ENCODE peak calls at places on chromosomes 7 and 10, in nine cellular contexts. E is AG04449, W is fibroblast of pulmonary artery, P is HFF-Myc, N is endothelial cell, X is K562, B is tibial artery, C is PC-3, V is A549. A is an unnamed sample.

GRCh38 chr10:12466701-12467100 is 117.4 kb downstream of the CAMK1D start:
- DNase-seq in E (no peak), W (no peak), P (peak; percentile 24), N (no peak), X (no peak), B (no peak), C (no peak), V (no peak), A (peak; percentile 12)

GRCh38 chr10:18140149-18140956 is at the start of gene CACNB2:
- DNase-seq in E (no peak), W (peak; percentile 57), P (no peak), N (peak; percentile 55), X (no peak), B (peak; percentile 60), C (peak; percentile 10), V (no peak), A (peak; percentile 53)

GRCh38 chr10:80186364-80187012 is 18.8 kb downstream of the ANXA11 start:
- DNase-seq in E (no peak), W (no peak), P (no peak), N (no peak), X (no peak), B (no peak), C (no peak), V (no peak), A (no peak)

GRCh38 chr10:13347235-13348156 is 597 bp downstream of the SEPHS1 start:
- DNase-seq in E (no peak), W (peak; percentile 75), P (no peak), N (peak; percentile 74), X (peak; percentile 86), B (peak; percentile 75), C (peak; percentile 61), V (peak; percentile 69), A (peak; percentile 79)

GRCh38 chr7:123666492-123666891 is 10.8 kb downstream of the LMOD2 start:
- DNase-seq in E (no peak), W (no peak), P (no peak), N (no peak), X (no peak), B (no peak), C (no peak), V (no peak), A (no peak)

GRCh38 chr7:97022451-97023306 is 2.0 kb downstream of the DLX5 start:
- DNase-seq in E (no peak), W (no peak), P (no peak), N (no peak), X (no peak), B (no peak), C (no peak), V (no peak), A (no peak)

GRCh38 chr7:134480730-134481129 is 21.8 kb upstream of the AKR1B1 start:
- DNase-seq in E (no peak), W (peak; percentile 54), P (no peak), N (no peak), X (no peak), B (no peak), C (peak; percentile 78), V (peak; percentile 82), A (peak; percentile 67)

GRCh38 chr10:123480344-123480743 is 185.8 kb upstream of the GPR26 start:
- DNase-seq in E (no peak), W (no peak), P (no peak), N (no peak), X (no peak), B (no peak), C (no peak), V (no peak), A (no peak)

GRCh38 chr10:96675846-96676245 is 44.5 kb downstream of the PIK3AP1 start:
- DNase-seq in E (no peak), W (no peak), P (no peak), N (no peak), X (no peak), B (no peak), C (no peak), V (no peak), A (no peak)

GRCh38 chr7:27434729-27435400 is 192.3 kb downstream of the EVX1 start:
- DNase-seq in E (no peak), W (peak; percentile 4), P (peak; percentile 69), N (no peak), X (no peak), B (no peak), C (peak; percentile 6), V (no peak), A (no peak)
- TF ChIP-seq CTCF in E (no peak), W (peak; percentile 17), P (peak; percentile 46), N (no peak), X (peak; percentile 28), B (no peak), C (peak; percentile 46), V (no peak), A (no peak)

GRCh38 chr7:65037740-65038678 is 31.5 kb upstream of the ERV3-1 start:
- DNase-seq in E (peak; percentile 19), W (peak; percentile 92), P (peak; percentile 37), N (peak; percentile 92), X (peak; percentile 93), B (peak; percentile 88), C (peak; percentile 90), V (peak; percentile 45), A (peak; percentile 91)
- TF ChIP-seq CTCF in E (no peak), W (no peak), P (no peak), N (peak; percentile 32), X (no peak), B (no peak), C (no peak), V (no peak), A (no peak)

GRCh38 chr7:130275826-130276291 is 9.2 kb downstream of the CPA2 start:
- DNase-seq in E (no peak), W (no peak), P (no peak), N (no peak), X (no peak), B (no peak), C (peak; percentile 25), V (no peak), A (peak; percentile 39)

GRCh38 chr7:130276796-130277762 is 10.4 kb downstream of the CPA2 start:
- DNase-seq in E (no peak), W (peak; percentile 57), P (no peak), N (no peak), X (no peak), B (no peak), C (peak; percentile 40), V (no peak), A (peak; percentile 60)

GRCh38 chr7:130278892-130279690 is 12.4 kb downstream of the CPA2 start:
- DNase-seq in E (peak; percentile 89), W (peak; percentile 98), P (no peak), N (no peak), X (no peak), B (no peak), C (peak; percentile 78), V (no peak), A (peak; percentile 88)

GRCh38 chr7:130274983-130275649 is 8.5 kb downstream of the CPA2 start:
- DNase-seq in E (no peak), W (no peak), P (no peak), N (no peak), X (no peak), B (no peak), C (no peak), V (no peak), A (no peak)

DNA sequence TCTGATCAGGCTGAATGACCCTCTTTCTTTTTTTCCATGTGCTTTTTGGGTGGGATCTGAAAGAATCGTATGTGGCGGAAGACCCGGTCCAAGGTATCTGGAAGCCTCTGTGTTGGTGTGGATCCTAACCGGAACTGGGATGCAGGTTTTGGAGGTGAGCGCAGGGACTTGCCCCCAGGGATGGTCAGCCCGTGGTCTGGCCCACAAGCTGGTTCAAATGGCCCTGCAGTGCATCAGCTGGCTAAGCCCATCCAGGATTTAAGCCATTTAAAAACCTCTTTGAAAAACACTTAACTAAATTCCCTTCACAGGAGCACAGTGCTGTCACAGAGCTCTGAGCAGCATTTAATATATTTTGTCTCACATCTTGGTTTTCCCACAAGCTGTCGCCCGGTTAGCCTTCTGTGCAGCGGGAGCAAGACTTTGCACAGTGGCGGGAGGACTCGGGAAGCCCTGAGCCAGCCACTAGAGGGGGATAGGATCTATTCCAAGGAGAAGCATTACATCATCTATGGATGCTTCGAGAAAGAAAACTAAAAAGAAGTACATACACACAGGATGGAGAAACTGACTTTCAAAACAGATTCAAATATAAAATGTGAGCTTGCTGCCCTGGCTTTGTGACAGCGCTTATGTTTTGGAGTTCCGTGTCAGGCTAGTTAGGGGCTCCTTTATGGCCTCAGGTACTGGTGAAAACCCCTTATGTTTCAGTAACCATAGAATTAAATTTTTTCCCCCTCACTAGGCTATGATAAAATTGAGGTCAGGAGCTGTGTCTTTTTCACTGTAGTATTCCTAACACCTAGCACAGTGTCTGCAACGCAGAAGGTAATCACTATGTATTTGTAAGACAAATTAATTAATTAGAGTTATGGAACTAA is 11.3 kb downstream of the CPA2 start:
- DNase-seq in E (no peak), W (peak; percentile 85), P (no peak), N (peak; percentile 60), X (no peak), B (peak; percentile 59), C (peak; percentile 24), V (peak; percentile 26), A (peak; percentile 55)
- TF ChIP-seq CTCF in E (peak; percentile 38), W (peak; percentile 72), P (peak; percentile 56), N (peak; percentile 20), X (peak; percentile 76), B (peak; percentile 69), C (peak; percentile 44), V (peak; percentile 39), A (no peak)

GRCh38 chr10:74827694-74828093 is 1.3 kb downstream of the KAT6B start:
- DNase-seq in E (no peak), W (no peak), P (no peak), N (no peak), X (no peak), B (no peak), C (no peak), V (no peak), A (no peak)

GRCh38 chr10:74835963-74836362 is 9.6 kb downstream of the KAT6B start:
- DNase-seq in E (no peak), W (no peak), P (no peak), N (no peak), X (no peak), B (no peak), C (no peak), V (no peak), A (no peak)

GRCh38 chr10:74826142-74827044 is at the start of gene KAT6B:
- DNase-seq in E (peak; percentile 100), W (peak; percentile 100), P (peak; percentile 100), N (peak; percentile 99), X (peak; percentile 98), B (peak; percentile 100), C (peak; percentile 100), V (peak; percentile 99), A (peak; percentile 100)

GRCh38 chr10:74827045-74827441 is 643 bp downstream of the KAT6B start:
- DNase-seq in E (no peak), W (no peak), P (no peak), N (no peak), X (no peak), B (no peak), C (no peak), V (no peak), A (no peak)

DNA sequence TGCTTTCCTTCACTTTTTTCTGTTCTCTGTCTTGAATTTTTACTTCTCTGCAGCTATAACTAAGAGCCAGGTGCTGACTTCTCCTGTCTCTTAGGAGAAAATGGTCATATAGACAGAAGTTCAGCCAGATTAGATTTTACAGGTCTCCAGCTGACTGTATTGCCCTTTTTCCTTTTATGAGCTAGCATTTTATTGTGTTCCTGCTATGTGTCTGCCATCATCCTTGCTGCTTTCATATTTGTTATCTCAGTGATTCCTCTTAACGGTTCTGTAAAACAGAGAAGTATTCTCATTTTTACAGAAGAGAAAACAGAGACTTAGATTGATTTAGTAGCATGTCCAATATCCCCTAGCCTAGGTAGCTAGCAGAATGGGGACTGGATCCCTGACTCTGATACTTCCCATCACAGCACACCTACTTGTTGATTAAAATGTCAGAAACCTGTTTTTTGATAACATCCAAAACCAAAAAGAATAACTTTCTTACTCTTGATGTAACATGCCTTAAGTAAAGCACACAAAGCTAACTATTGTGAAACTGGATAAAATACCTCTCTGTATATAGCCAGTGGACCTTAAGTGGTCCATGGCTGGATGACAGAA is 5.2 kb downstream of the KAT6B start:
- DNase-seq in E (no peak), W (no peak), P (no peak), N (no peak), X (no peak), B (no peak), C (no peak), V (no peak), A (no peak)
- TF ChIP-seq CTCF in E (no peak), W (no peak), P (no peak), N (no peak), X (no peak), B (no peak), C (no peak), V (no peak), A (no peak)

A was measured in MCF 10A.